ENCODE peak calls at places on chromosome 2, in six cellular contexts. O is ecto neural progenitor cell; A is left cardiac atrium; L is fibroblast of villous mesenchyme; S is tibial artery; Z is naive thymus-derived CD4-positive, alpha-beta T cell. P is an unnamed sample.

GRCh38 chr2:74917702-74918619 is 40.5 kb upstream of the POLE4 start:
- DNase-seq in O (no peak), A (no peak), L (peak), S (no peak), Z (no peak), P (peak)

GRCh38 chr2:55102056-55102812 is 52.0 kb upstream of the RTN4 start:
- DNase-seq in O (no peak), A (peak), L (peak), S (no peak), Z (no peak), P (no peak)

GRCh38 chr2:96305979-96306308 is 598 bp upstream of the SNRNP200 start:
- DNase-seq in O (no peak), A (no peak), L (no peak), S (no peak), Z (no peak), P (no peak)

GRCh38 chr2:209960676-209961630 is 41.5 kb upstream of the RPE start:
- DNase-seq in O (peak), A (peak), L (peak), S (no peak), Z (no peak), P (peak)

GRCh38 chr2:157052685-157053224 is 204.8 kb upstream of the GALNT5 start:
- DNase-seq in O (no peak), A (no peak), L (peak), S (no peak), Z (no peak), P (peak)

GRCh38 chr2:1011018-1011405 is 60.4 kb downstream of the SNTG2 start:
- DNase-seq in O (no peak), A (no peak), L (no peak), S (no peak), Z (no peak), P (no peak)

GRCh38 chr2:127421116-127421800 is 3.0 kb downstream of the PROC start:
- DNase-seq in O (no peak), A (no peak), L (no peak), S (no peak), Z (no peak), P (no peak)

GRCh38 chr2:95312543-95313205 is 15.5 kb downstream of the KCNIP3 start:
- DNase-seq in O (no peak), A (no peak), L (no peak), S (no peak), Z (no peak), P (no peak)

GRCh38 chr2:89784960-89785359 is 1093.5 kb downstream of the RPIA start:
- DNase-seq in O (no peak), A (no peak), L (no peak), S (no peak), Z (no peak), P (no peak)

GRCh38 chr2:25238920-25239319 is 70.5 kb upstream of the POMC start:
- DNase-seq in O (no peak), A (no peak), L (no peak), S (no peak), Z (no peak), P (no peak)

GRCh38 chr2:127671557-127672302 is 3.6 kb downstream of the LIMS2 start:
- DNase-seq in O (no peak), A (no peak), L (no peak), S (no peak), Z (no peak), P (no peak)

GRCh38 chr2:130355578-130356431 is at the start of gene PTPN18:
- DNase-seq in O (peak), A (peak), L (peak), S (peak), Z (peak), P (peak)

GRCh38 chr2:43041167-43041566 is 185.2 kb downstream of the ZFP36L2 start:
- DNase-seq in O (no peak), A (no peak), L (no peak), S (no peak), Z (no peak), P (peak)

GRCh38 chr2:136117909-136118818 is at the start of gene CXCR4:
- DNase-seq in O (peak), A (peak), L (peak), S (peak), Z (peak), P (peak)

GRCh38 chr2:2655451-2655850 is 324.4 kb upstream of the MYT1L start:
- DNase-seq in O (no peak), A (no peak), L (no peak), S (no peak), Z (no peak), P (no peak)

P was measured in mesenchymal stem cell.